ENCODE peak calls at places on chromosomes 11 and 22, in five cellular contexts. N is HCT116, V is MM.1S, A is PC-3, O is SK-N-SH. W is an unnamed sample. For H3K9me2 and H4K20me1, the result is how much of the 10 kb centered on the place peaks cover.

GRCh38 chr11:75475767-75476650 is 43.0 kb upstream of the KLHL35 start:
- DNase-seq in N (no peak), V (no peak), A (peak), O (no peak), W (peak)

GRCh38 chr22:39624501-39624821 is 53.9 kb downstream of the CACNA1I start:
- DNase-seq in N (no peak), V (no peak), A (no peak), O (no peak), W (peak)

GRCh38 chr11:10751581-10751940 is 515 bp downstream of the CTR9 start:
- DNase-seq in N (no peak), V (no peak), A (no peak), O (no peak), W (peak)

GRCh38 chr11:65615950-65616574 is 486 bp downstream of the PCNX3 start:
- DNase-seq in N (no peak), V (peak), A (peak), O (peak), W (peak)

GRCh38 chr11:110327508-110327907 is 31.1 kb upstream of the RDX start:
- DNase-seq in N (no peak), V (no peak), A (no peak), O (no peak), W (no peak)

GRCh38 chr11:35365961-35366360 is 53.4 kb downstream of the SLC1A2 start:
- DNase-seq in N (no peak), V (no peak), A (no peak), O (no peak), W (no peak)

GRCh38 chr22:34370711-34371110 is 450.4 kb upstream of the LARGE1 start:
- DNase-seq in N (no peak), V (no peak), A (no peak), O (no peak), W (no peak)

GRCh38 chr22:40204331-40205116 is 26.8 kb downstream of the TNRC6B start:
- DNase-seq in N (no peak), V (no peak), A (no peak), O (peak), W (peak)

GRCh38 chr11:63489879-63490278 is 1.1 kb downstream of the PLAAT5 start:
- DNase-seq in N (no peak), V (no peak), A (peak), O (no peak), W (no peak)

GRCh38 chr11:17686185-17686980 is 33.0 kb upstream of the MYOD1 start:
- DNase-seq in N (no peak), V (no peak), A (no peak), O (peak), W (no peak)

GRCh38 chr11:35237860-35238715 is 99.1 kb downstream of the CD44 start:
- DNase-seq in N (peak), V (peak), A (peak), O (peak), W (no peak)

GRCh38 chr11:102256251-102256650 is 61.0 kb upstream of the BIRC3 start:
- DNase-seq in N (no peak), V (no peak), A (peak), O (no peak), W (peak)

GRCh38 chr22:24417901-24418641 is 9.3 kb upstream of the ADORA2A start:
- DNase-seq in N (no peak), V (no peak), A (no peak), O (peak), W (peak)

GRCh38 chr11:127226959-127227358 is 226.4 kb upstream of the KIRREL3 start:
- DNase-seq in N (no peak), V (no peak), A (no peak), O (no peak), W (peak)

GRCh38 chr22:23519442-23520177 is 60.5 kb downstream of the IGLL1 start:
- DNase-seq in N (no peak), V (no peak), A (no peak), O (no peak), W (peak)

GRCh38 chr22:45092644-45093043 is 71.1 kb upstream of the NUP50 start:
- DNase-seq in N (no peak), V (no peak), A (no peak), O (no peak), W (no peak)

GRCh38 chr11:73185680-73186293 is 32.3 kb upstream of the P2RY2 start:
- DNase-seq in N (no peak), V (no peak), A (peak), O (no peak), W (peak)

GRCh38 chr11:11884774-11885481 is 43.2 kb downstream of the USP47 start:
- DNase-seq in N (no peak), V (peak), A (no peak), O (no peak), W (no peak)

GRCh38 chr11:46265764-46266163 is 11.7 kb upstream of the CREB3L1 start:
- DNase-seq in N (no peak), V (no peak), A (no peak), O (no peak), W (no peak)

GRCh38 chr11:111438846-111439520 is 59.9 kb upstream of the POU2AF1 start:
- DNase-seq in N (no peak), V (peak), A (no peak), O (no peak), W (no peak)

GRCh38 chr11:1354125-1354938 is 35.4 kb upstream of the BRSK2 start:
- DNase-seq in N (no peak), V (no peak), A (no peak), O (peak), W (no peak)

GRCh38 chr11:65391007-65391406 is 4.6 kb downstream of the FRMD8 start:
- DNase-seq in N (no peak), V (no peak), A (no peak), O (no peak), W (peak)

GRCh38 chr11:60914620-60915249 is 777 bp downstream of the TMEM109 start:
- DNase-seq in N (no peak), V (peak), A (peak), O (peak), W (peak)

GRCh38 chr11:35223429-35223828 is 84.5 kb downstream of the CD44 start:
- DNase-seq in N (no peak), V (no peak), A (no peak), O (peak), W (peak)

GRCh38 chr22:25012743-25013142 is 60.2 kb downstream of the KIAA1671 start:
- DNase-seq in N (no peak), V (no peak), A (no peak), O (no peak), W (no peak)

GRCh38 chr22:19524170-19525115 is at the start of gene CLDN5:
- DNase-seq in N (no peak), V (no peak), A (no peak), O (peak), W (peak)

GRCh38 chr11:28911829-28912228 is 803.6 kb downstream of the METTL15 start:
- DNase-seq in N (no peak), V (no peak), A (no peak), O (no peak), W (no peak)

GRCh38 chr11:24233041-24233440 is 263.8 kb upstream of the LUZP2 start:
- DNase-seq in N (no peak), V (peak), A (no peak), O (no peak), W (no peak)

GRCh38 chr11:40302669-40303068 is 1156.8 kb downstream of the LRRC4C start:
- DNase-seq in N (no peak), V (no peak), A (no peak), O (no peak), W (no peak)

GRCh38 chr11:83784419-83784818 is 498.3 kb upstream of the CCDC90B start:
- DNase-seq in N (no peak), V (no peak), A (no peak), O (no peak), W (no peak)

DNA sequence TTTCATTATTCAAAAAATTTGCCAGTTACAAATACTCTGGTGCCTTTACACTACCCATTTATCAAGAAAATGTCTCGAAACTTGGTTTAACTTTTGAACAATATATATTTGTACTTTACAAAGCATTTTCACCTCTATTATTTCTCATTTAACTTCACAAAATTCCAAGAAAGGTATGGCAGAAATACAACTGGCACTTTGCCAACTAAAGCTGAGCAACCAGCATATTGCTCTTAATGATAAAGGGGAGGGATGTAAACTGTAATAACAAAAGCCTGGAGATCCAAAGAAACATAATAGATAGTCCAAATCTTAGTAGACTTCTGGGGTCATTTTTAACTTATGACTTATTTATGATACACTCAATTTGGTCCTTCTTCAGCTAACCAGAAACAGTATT is 7.7 kb downstream of the PITPNB start:
- DNase-seq in N (no peak), V (no peak), A (no peak), O (no peak), W (no peak)
- H3K9me2 ChIP-seq in N (under half), V (under half), A (under half), O (under half), W (under half)

DNA sequence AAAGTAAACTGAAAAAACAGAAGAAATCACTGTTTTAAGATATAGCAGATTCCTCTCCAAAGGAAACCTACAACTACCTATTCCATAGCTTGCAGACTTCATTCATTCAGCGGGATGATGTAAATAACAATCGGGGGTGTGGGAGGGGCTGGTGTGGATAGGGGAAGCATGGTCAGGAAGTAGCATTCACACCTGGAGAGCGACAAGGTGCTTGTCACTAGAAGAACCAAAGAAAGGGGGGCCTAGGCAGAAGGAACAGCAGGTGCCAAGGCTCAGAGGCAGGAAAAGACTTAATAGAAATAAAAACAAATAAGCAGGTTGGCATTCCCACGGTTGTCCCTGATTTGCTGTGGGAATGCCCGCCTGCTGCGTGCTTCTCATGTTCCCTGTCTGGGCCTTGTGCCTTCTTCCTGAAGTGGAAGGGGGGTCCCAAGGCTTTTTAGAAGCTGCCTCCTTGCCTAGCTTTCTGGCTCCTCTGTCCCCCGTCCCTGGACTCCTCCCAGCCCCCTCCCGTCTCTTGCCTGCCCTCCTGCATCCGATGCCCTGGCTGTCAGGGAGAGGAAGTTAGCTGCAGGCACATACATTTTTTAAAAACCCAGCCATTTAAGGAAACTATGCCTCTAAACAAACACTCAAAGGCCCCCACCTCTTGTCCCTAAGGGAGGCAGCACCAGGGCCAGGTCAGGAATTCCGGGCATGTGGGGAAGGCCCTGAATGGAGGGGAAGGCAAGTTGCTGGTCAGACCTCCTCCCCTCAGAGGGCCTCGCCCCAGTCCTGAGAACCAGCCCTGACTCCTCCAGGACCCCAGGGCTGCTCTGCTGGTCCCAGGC is 54.7 kb upstream of the PRDM11 start:
- DNase-seq in N (no peak), V (no peak), A (no peak), O (no peak), W (no peak)
- H3K9ac ChIP-seq in N (no peak), V (no peak), A (no peak), O (no peak), W (no peak)

GRCh38 chr11:2685566-2686359 is 14.0 kb downstream of the KCNQ1OT1 start:
- DNase-seq in N (no peak), V (no peak), A (no peak), O (no peak), W (no peak)

GRCh38 chr11:2686360-2687222 is 13.2 kb downstream of the KCNQ1OT1 start:
- DNase-seq in N (no peak), V (no peak), A (no peak), O (no peak), W (no peak)

GRCh38 chr11:2685051-2685450 is 14.7 kb downstream of the KCNQ1OT1 start:
- DNase-seq in N (no peak), V (no peak), A (no peak), O (no peak), W (no peak)

GRCh38 chr11:2687223-2687530 is 12.6 kb downstream of the KCNQ1OT1 start:
- DNase-seq in N (no peak), V (no peak), A (no peak), O (no peak), W (no peak)

GRCh38 chr11:2684581-2684980 is 15.2 kb downstream of the KCNQ1OT1 start:
- DNase-seq in N (no peak), V (no peak), A (no peak), O (no peak), W (no peak)
- H4K20me1 ChIP-seq in N (under half), V (under half), A (under half), O (half or more), W (under half)

DNA sequence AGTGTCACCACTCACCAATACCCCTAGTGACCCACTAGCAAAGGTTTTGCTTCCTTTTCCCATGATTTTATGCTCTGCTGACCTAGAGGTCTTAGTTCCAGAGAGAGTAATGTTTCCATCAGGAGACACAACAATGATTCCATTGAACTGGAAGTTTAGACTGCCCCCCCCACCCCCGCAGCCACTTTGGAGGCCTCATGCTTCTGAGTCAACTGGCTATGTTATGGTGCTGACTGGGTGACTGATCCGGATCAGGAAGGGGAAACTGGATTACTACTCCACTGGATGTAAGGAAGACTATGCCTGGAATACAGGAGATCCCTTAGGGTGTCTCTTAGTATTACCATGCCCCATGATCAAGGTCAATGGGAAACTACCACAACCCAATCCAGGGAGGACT is 633.6 kb downstream of the OPCML start:
- DNase-seq in N (no peak), V (no peak), A (no peak), O (no peak), W (no peak)
- H3K9me2 ChIP-seq in N (under half), V (under half), A (under half), O (under half), W (under half)

GRCh38 chr22:22244337-22245250 is at the start of gene VPREB1:
- DNase-seq in N (no peak), V (peak), A (no peak), O (no peak), W (no peak)
- H3K9ac ChIP-seq in N (no peak), V (no peak), A (no peak), O (no peak), W (no peak)

GRCh38 chr11:59668950-59669610 is at the start of gene PATL1:
- DNase-seq in N (peak), V (peak), A (peak), O (peak), W (peak)

GRCh38 chr11:59668188-59668949 is 468 bp downstream of the PATL1 start:
- DNase-seq in N (no peak), V (peak), A (peak), O (no peak), W (peak)

GRCh38 chr11:59669611-59670009 is 773 bp upstream of the PATL1 start:
- DNase-seq in N (no peak), V (no peak), A (peak), O (no peak), W (peak)

GRCh38 chr11:59666969-59667368 is 1.9 kb downstream of the PATL1 start:
- DNase-seq in N (no peak), V (no peak), A (no peak), O (no peak), W (peak)

DNA sequence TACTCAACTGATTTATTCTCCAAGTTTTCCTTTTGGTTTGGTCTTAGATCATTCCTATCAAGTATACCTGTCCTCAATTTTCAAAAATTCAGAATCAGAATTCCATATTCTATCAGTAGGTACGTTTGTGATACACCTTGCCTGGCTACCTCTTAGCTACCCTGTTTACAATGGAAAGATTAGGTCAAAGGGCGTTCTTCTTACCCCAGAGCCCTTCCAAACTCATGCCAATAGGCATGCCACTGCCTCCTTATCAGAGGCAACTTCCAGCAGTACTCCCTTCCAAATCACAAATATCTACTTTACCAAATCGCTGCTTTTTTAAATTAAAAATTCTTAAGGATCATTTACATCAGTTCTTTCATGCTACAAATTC is 1.0 kb downstream of the PATL1 start:
- DNase-seq in N (no peak), V (no peak), A (no peak), O (no peak), W (no peak)
- H4K20me1 ChIP-seq in N (under half), V (under half), A (under half), O (under half), W (under half)

GRCh38 chr11:132898021-132898420 is 634.3 kb downstream of the OPCML start:
- DNase-seq in N (no peak), V (no peak), A (no peak), O (no peak), W (no peak)
- H3K9me2 ChIP-seq in N (under half), V (under half), A (under half), O (under half), W (under half)

GRCh38 chr11:69636512-69636866 is 4.5 kb upstream of the CCND1 start:
- DNase-seq in N (peak), V (peak), A (peak), O (no peak), W (peak)
- H3K9ac ChIP-seq in N (peak), V (no peak), A (peak), O (no peak), W (peak)

GRCh38 chr22:50363411-50364194 is 20.5 kb downstream of the PPP6R2 start:
- DNase-seq in N (no peak), V (no peak), A (no peak), O (no peak), W (no peak)

GRCh38 chr22:50360578-50360977 is 17.5 kb downstream of the PPP6R2 start:
- DNase-seq in N (no peak), V (no peak), A (no peak), O (no peak), W (no peak)

GRCh38 chr22:50357756-50358155 is 14.6 kb downstream of the PPP6R2 start:
- DNase-seq in N (no peak), V (no peak), A (no peak), O (no peak), W (no peak)

GRCh38 chr22:50361222-50361621 is 18.1 kb downstream of the PPP6R2 start:
- DNase-seq in N (no peak), V (no peak), A (no peak), O (no peak), W (no peak)

DNA sequence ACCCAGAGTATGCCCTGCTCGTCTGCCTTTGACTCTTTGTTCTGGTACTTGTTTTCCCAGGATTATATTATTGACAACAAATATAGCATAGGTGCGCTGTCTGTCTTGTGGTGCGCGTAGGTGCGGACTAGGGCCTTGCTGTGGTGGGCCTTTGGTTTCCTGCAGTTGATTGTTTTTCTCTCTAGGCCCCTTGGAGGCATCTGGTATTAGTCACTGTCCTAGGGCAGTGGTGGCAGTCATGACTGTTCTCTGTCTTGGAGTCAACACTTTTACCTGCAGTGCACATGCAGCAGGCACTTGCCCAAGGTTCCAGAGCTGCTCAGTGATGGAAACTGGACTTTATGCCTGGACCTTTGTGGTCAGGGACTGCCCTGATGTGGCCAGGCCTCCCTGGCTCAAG is 18.6 kb downstream of the PPP6R2 start:
- DNase-seq in N (no peak), V (no peak), A (no peak), O (no peak), W (no peak)
- H4K20me1 ChIP-seq in N (under half), V (under half), A (under half), O (half or more), W (under half)

GRCh38 chr22:48694296-48694883 is 1133.3 kb downstream of the BRD1 start:
- DNase-seq in N (no peak), V (no peak), A (no peak), O (no peak), W (no peak)
- H3K9me2 ChIP-seq in N (under half), V (under half), A (under half), O (under half), W (under half)

W was measured in GM23248.